ENCODE peak calls at places on chromosomes 16 and 17, in eight cellular contexts. B, H, S, K, P, M, D and Y are unnamed samples.

GRCh38 chr16:77780378-77780837 is 8.0 kb upstream of the VAT1L start:
- DNase-seq in B (no peak), H (peak), M (no peak), D (no peak), K (no peak), S (no peak), P (no peak), Y (no peak)

GRCh38 chr16:29806096-29806579 is at the start of gene MAZ:
- DNase-seq in S (no peak), M (no peak), D (peak), P (no peak), K (no peak), B (no peak), H (peak), Y (peak)

GRCh38 chr17:48593126-48593829 is at the start of gene HOXB5:
- DNase-seq in S (no peak), B (no peak), K (no peak), D (no peak), H (no peak), M (no peak), P (no peak), Y (no peak)

GRCh38 chr17:82064433-82065192 is 991 bp downstream of the DUS1L start:
- DNase-seq in P (no peak), S (no peak), K (peak), D (no peak), M (no peak), B (no peak), H (no peak), Y (no peak)

GRCh38 chr16:27374794-27375499 is 27.0 kb upstream of the IL21R start:
- DNase-seq in S (peak), M (peak), B (peak), K (peak), D (no peak), P (peak), H (peak), Y (peak)

GRCh38 chr16:14629612-14629918 is 495 bp downstream of the PARN start:
- DNase-seq in P (no peak), M (no peak), K (no peak), D (no peak), S (peak), B (no peak), H (no peak), Y (no peak)

GRCh38 chr17:50865060-50865867 is 890 bp downstream of the TOB1 start:
- DNase-seq in S (peak), M (no peak), D (peak), P (peak), K (peak), B (peak), H (peak), Y (peak)

GRCh38 chr16:85610059-85610445 is 3.1 kb upstream of the GSE1 start:
- DNase-seq in S (no peak), D (no peak), H (no peak), B (no peak), K (peak), P (no peak), M (no peak), Y (no peak)

GRCh38 chr17:56808503-56808902 is 25.2 kb downstream of the C17orf67 start:
- DNase-seq in P (no peak), D (no peak), M (no peak), S (no peak), K (no peak), B (no peak), H (no peak), Y (no peak)

GRCh38 chr17:77089118-77089477 is 51.7 kb upstream of the SEC14L1 start:
- DNase-seq in S (peak), M (no peak), P (no peak), B (no peak), K (peak), D (no peak), H (no peak), Y (no peak)

GRCh38 chr17:1590031-1590746 is 27.6 kb upstream of the PITPNA start:
- DNase-seq in D (no peak), S (peak), P (no peak), H (peak), B (peak), M (no peak), K (peak), Y (peak)

GRCh38 chr17:79732804-79733691 is 2.3 kb downstream of the ENPP7 start:
- DNase-seq in K (peak), S (no peak), M (no peak), B (no peak), D (no peak), P (no peak), H (no peak), Y (no peak)

GRCh38 chr16:79137528-79137927 is 463.0 kb downstream of the MAF start:
- DNase-seq in D (no peak), B (no peak), K (no peak), P (no peak), H (no peak), S (no peak), M (no peak), Y (no peak)

GRCh38 chr17:47850692-47851573 is at the start of gene SP6:
- DNase-seq in H (peak), D (no peak), B (peak), K (peak), M (no peak), S (peak), P (no peak), Y (peak)

GRCh38 chr17:4591529-4591928 is 7.2 kb downstream of the SMTNL2 start:
- DNase-seq in K (no peak), M (no peak), D (no peak), B (no peak), H (peak), P (no peak), S (no peak), Y (no peak)

GRCh38 chr17:14838567-14838966 is 426.6 kb downstream of the PMP22 start:
- DNase-seq in H (no peak), K (no peak), P (no peak), S (no peak), M (no peak), B (no peak), D (no peak), Y (no peak)

DNA sequence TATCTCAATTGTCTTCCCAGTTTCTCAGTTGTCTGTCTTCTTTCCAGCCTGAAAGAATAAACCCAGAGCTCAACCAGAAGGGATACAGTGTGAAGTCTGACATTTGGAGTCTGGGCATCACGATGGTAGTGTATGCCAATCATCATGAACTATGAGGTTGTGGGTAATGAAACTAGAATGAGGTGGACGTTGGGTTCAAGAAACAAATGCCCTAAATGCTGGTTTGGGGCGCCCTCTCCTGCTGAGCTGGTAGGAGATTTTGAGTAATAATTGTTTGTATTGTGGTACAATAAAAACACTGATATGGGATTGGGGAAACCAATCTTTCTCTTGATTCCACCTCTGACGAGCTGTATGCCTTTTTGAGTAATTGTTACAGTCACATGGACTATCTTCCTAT is 110.4 kb downstream of the MAP2K6 start:
- DNase-seq in M (no peak), P (no peak), K (no peak), S (no peak), D (no peak), B (no peak), H (peak), Y (no peak)
- TF ChIP-seq CTCF in M (no peak), P (no peak), K (no peak), S (no peak), D (no peak), B (no peak), H (peak), Y (no peak)

DNA sequence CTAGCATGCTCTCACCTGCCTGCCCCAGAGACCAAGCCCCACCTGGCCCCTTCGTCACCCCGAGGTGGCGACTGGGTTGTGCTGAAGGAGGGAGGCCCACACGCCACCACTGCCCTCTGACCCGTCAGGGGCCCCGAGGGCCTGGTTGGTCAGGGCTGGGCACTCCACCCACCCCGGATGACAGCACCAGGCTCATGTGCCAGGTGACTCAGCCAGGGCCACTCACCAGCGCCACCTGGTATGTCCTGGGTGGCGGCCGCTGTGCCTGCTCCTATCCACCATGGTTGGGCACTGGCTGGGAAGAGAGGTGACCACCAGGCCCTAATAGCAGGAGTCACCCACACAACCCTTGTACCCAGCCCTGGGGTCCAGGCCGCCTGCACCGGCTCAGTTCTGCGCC is 68.9 kb downstream of the JPH3 start:
- DNase-seq in H (no peak), M (no peak), P (no peak), K (no peak), B (no peak), D (no peak), S (no peak), Y (no peak)
- TF ChIP-seq EP300 in H (no peak), M (no peak), P (no peak), K (no peak), B (no peak), D (no peak), S (no peak), Y (no peak)

GRCh38 chr16:35386619-35387018 is 1927.2 kb downstream of the TP53TG3F start:
- DNase-seq in P (no peak), D (no peak), B (no peak), K (no peak), H (no peak), M (no peak), S (no peak), Y (no peak)

GRCh38 chr16:35391328-35391727 is 1931.9 kb downstream of the TP53TG3F start:
- DNase-seq in P (no peak), D (no peak), S (no peak), K (no peak), B (no peak), M (no peak), H (peak), Y (peak)
- TF ChIP-seq CTCF in P (no peak), D (peak), S (peak), K (no peak), B (no peak), M (no peak), H (no peak), Y (peak)

GRCh38 chr17:29046440-29046839 is 3.5 kb downstream of the PIPOX start:
- DNase-seq in M (no peak), K (no peak), B (no peak), S (no peak), D (no peak), H (no peak), P (no peak), Y (no peak)

GRCh38 chr17:29042679-29043538 is at the start of gene PIPOX:
- DNase-seq in M (no peak), H (peak), B (no peak), K (no peak), S (peak), D (no peak), P (no peak), Y (no peak)

GRCh38 chr17:29043539-29044165 is 711 bp downstream of the PIPOX start:
- DNase-seq in D (no peak), B (no peak), P (no peak), M (no peak), H (no peak), S (no peak), K (no peak), Y (no peak)

GRCh38 chr17:29045734-29046133 is 2.8 kb downstream of the PIPOX start:
- DNase-seq in B (no peak), H (no peak), K (no peak), S (no peak), D (no peak), P (no peak), M (no peak), Y (no peak)

GRCh38 chr17:29045026-29045425 is 2.1 kb downstream of the PIPOX start:
- DNase-seq in P (no peak), M (no peak), B (no peak), H (no peak), K (no peak), S (no peak), D (no peak), Y (no peak)
- TF ChIP-seq EP300 in P (no peak), M (no peak), B (no peak), H (no peak), K (no peak), S (no peak), D (no peak), Y (no peak)

DNA sequence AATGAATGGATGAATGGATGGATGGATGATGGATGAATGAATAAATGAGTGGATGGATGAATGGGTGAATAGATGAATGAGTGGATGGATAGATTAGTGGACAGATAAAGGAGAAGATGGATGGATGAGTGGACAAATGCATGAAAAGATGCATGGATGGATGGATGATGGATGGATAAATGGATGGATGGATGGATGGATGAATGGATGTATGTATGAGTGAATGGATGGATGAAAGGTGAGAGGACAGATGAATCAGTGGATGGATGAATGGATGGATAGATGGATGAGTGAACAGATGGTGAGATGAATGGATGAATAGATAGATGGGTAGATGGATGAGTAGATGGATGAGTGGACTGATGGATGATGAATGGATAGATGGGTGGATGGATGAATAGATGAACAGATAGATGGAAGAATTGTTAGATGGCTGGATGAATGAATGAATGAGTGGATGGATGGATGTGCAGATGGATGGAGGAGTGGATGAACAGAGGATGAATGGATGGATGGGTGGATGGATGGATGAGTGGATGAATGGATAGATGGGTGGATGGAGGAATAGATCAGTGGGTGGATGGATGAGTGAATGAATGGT is 13.7 kb upstream of the KCNJ12 start:
- DNase-seq in M (no peak), B (no peak), K (no peak), S (no peak), P (no peak), H (no peak), D (no peak), Y (no peak)
- TF ChIP-seq CTCF in M (no peak), B (no peak), K (no peak), S (no peak), P (no peak), H (no peak), D (no peak), Y (no peak)

DNA sequence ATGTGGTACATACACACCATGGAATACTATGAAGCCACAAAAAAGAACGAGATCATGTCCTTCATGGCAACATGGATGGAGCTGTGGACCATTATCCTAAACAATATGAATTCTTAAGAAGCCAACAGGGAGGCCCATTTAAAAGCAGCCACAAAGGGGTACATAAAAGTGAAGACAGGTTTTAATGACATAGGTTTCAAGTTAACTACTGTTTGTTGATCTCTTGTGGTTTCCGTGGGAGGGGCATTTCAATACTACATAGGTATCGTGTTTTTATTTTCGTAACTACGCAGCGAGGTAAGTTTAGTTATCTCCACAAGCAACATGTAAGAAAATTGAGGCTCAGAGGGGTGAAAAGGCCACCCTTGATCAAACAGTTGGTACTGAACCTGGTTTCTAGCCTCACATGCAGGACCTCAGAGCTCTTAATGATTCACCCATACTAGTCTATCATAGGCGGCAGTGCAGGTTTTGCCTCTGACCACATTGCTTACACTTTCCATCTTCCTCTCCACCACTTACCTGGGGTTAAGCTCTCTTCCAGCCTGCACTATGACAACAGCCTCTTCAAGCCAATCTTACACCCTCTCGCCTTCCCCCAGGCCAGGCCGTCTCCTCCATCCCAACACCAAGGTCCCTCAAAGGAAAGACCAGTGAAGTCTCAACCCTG is 534.1 kb upstream of the HSBP1 start:
- DNase-seq in P (no peak), S (no peak), K (no peak), H (no peak), M (no peak), B (no peak), D (peak), Y (no peak)
- TF ChIP-seq EP300 in P (no peak), S (no peak), K (no peak), H (no peak), M (no peak), B (no peak), D (no peak), Y (no peak)

GRCh38 chr17:36640836-36641235 is 39.5 kb downstream of the MRM1 start:
- DNase-seq in H (no peak), B (no peak), D (no peak), K (no peak), P (no peak), M (no peak), S (no peak), Y (no peak)
- TF ChIP-seq CTCF in H (no peak), B (no peak), D (no peak), K (no peak), P (no peak), M (no peak), S (no peak), Y (no peak)

GRCh38 chr16:58026705-58027340 is 1.3 kb downstream of the MMP15 start:
- DNase-seq in S (peak), P (no peak), K (peak), D (no peak), M (no peak), H (no peak), B (no peak), Y (peak)
- TF ChIP-seq EP300 in S (no peak), P (no peak), K (no peak), D (no peak), M (no peak), H (no peak), B (no peak), Y (no peak)

DNA sequence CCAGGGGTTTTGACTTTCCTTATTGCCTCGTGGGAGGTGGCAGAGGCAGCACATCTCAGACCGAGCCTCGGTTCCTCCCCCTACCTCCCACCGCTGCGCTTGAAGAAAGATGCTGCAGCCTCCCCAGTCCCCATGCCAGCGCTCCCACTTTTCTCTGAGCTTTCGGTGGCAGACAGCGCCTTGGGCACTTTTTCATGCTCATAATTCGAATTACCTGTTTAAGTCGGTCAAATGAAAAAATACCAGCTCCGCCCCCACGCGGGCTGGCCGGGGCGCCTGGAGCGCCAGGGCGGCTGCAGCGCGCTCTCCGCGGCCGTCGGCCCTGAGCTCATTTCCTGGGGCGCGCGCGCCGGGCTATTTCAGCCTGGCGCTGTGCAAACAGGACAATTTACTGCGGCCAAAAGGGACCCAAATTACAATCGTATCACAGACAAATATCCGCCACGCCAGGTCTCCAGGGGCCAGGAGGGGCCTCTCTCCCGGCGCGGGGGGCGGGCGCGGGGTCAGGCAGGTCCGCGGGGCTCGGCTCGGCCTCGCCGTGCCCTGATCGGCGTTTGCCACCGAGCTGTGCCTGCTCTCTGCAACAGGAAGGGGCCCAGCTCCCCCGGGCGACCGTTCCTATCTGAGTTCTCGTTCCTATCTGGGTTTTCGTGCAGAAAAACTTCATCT is 45.0 kb downstream of the SOST start:
- DNase-seq in S (no peak), P (no peak), M (no peak), B (no peak), H (no peak), D (no peak), K (no peak), Y (no peak)
- TF ChIP-seq CTCF in S (no peak), P (no peak), M (no peak), B (no peak), H (no peak), D (no peak), K (no peak), Y (no peak)